ENCODE peak calls at places on chromosomes 4 and X, in four cellular contexts. One of them, this sample, is unnamed.

GRCh38 chrX:51461053-51462050 is 35.0 kb downstream of the NUDT11 start:
- DNase-seq in transverse colon: no peak
- DNase-seq in endothelial cell of umbilical vein: peak
- DNase-seq in stomach: no peak
- DNase-seq in this sample: no peak

GRCh38 chr4:145882594-145882993 is 56.0 kb downstream of the ZNF827 start:
- DNase-seq in transverse colon: no peak
- DNase-seq in stomach: no peak
- DNase-seq in endothelial cell of umbilical vein: no peak
- DNase-seq in this sample: no peak

GRCh38 chrX:82742351-82742750 is 765.7 kb upstream of the POU3F4 start:
- DNase-seq in endothelial cell of umbilical vein: no peak
- DNase-seq in transverse colon: no peak
- DNase-seq in stomach: no peak
- DNase-seq in this sample: no peak

GRCh38 chr4:184722798-184723197 is 11.1 kb downstream of the CENPU start:
- DNase-seq in endothelial cell of umbilical vein: no peak
- DNase-seq in transverse colon: peak
- DNase-seq in stomach: no peak
- DNase-seq in this sample: no peak

GRCh38 chrX:67700607-67701006 is 156.8 kb downstream of the AR start:
- DNase-seq in endothelial cell of umbilical vein: no peak
- DNase-seq in stomach: no peak
- DNase-seq in transverse colon: no peak
- DNase-seq in this sample: no peak

GRCh38 chr4:109256847-109257246 is 45.6 kb downstream of the COL25A1 start:
- DNase-seq in endothelial cell of umbilical vein: no peak
- DNase-seq in transverse colon: no peak
- DNase-seq in stomach: no peak
- DNase-seq in this sample: no peak

GRCh38 chr4:26356067-26356466 is 35.3 kb downstream of the RBPJ start:
- DNase-seq in stomach: no peak
- DNase-seq in endothelial cell of umbilical vein: no peak
- DNase-seq in transverse colon: no peak
- DNase-seq in this sample: no peak

GRCh38 chrX:40202456-40202855 is 104.7 kb upstream of the BCOR start:
- DNase-seq in endothelial cell of umbilical vein: no peak
- DNase-seq in stomach: no peak
- DNase-seq in transverse colon: peak
- DNase-seq in this sample: no peak

GRCh38 chr4:156223985-156224384 is 270.3 kb upstream of the CTSO start:
- DNase-seq in transverse colon: no peak
- DNase-seq in stomach: no peak
- DNase-seq in endothelial cell of umbilical vein: no peak
- DNase-seq in this sample: no peak

GRCh38 chr4:120843840-120844527 is 78.5 kb downstream of the PRDM5 start:
- DNase-seq in endothelial cell of umbilical vein: no peak
- DNase-seq in stomach: no peak
- DNase-seq in transverse colon: peak
- DNase-seq in this sample: no peak

GRCh38 chrX:108299101-108299591 is 139.1 kb downstream of the COL4A6 start:
- DNase-seq in endothelial cell of umbilical vein: peak
- DNase-seq in transverse colon: no peak
- DNase-seq in stomach: no peak
- DNase-seq in this sample: no peak

GRCh38 chr4:19539192-19539591 is 712.5 kb upstream of the SLIT2 start:
- DNase-seq in stomach: no peak
- DNase-seq in endothelial cell of umbilical vein: no peak
- DNase-seq in transverse colon: no peak
- DNase-seq in this sample: no peak

GRCh38 chr4:169345207-169345788 is 74.5 kb upstream of the SH3RF1 start:
- DNase-seq in endothelial cell of umbilical vein: peak
- DNase-seq in transverse colon: no peak
- DNase-seq in stomach: no peak
- DNase-seq in this sample: no peak

GRCh38 chr4:93827272-93827947 is 1.1 kb upstream of the ATOH1 start:
- DNase-seq in transverse colon: peak
- DNase-seq in stomach: no peak
- DNase-seq in endothelial cell of umbilical vein: no peak
- DNase-seq in this sample: no peak

GRCh38 chrX:36867143-36867542 is 141.0 kb upstream of the FAM47C start:
- DNase-seq in stomach: no peak
- DNase-seq in transverse colon: no peak
- DNase-seq in endothelial cell of umbilical vein: peak
- DNase-seq in this sample: no peak

GRCh38 chrX:16476009-16476408 is 173.9 kb upstream of the S100G start:
- DNase-seq in transverse colon: no peak
- DNase-seq in endothelial cell of umbilical vein: no peak
- DNase-seq in stomach: no peak
- DNase-seq in this sample: no peak

GRCh38 chr4:175273995-175274753 is 356.0 kb downstream of the ADAM29 start:
- DNase-seq in endothelial cell of umbilical vein: no peak
- DNase-seq in stomach: no peak
- DNase-seq in transverse colon: no peak
- DNase-seq in this sample: no peak

GRCh38 chr4:140776551-140776950 is 20.4 kb upstream of the TBC1D9 start:
- DNase-seq in endothelial cell of umbilical vein: no peak
- DNase-seq in stomach: no peak
- DNase-seq in transverse colon: no peak
- DNase-seq in this sample: no peak

GRCh38 chr4:102501635-102502382 is 650 bp downstream of the NFKB1 start:
- DNase-seq in stomach: peak
- DNase-seq in transverse colon: peak
- DNase-seq in endothelial cell of umbilical vein: peak
- DNase-seq in this sample: peak

GRCh38 chrX:15107367-15107988 is 162.4 kb downstream of the ASB9 start:
- DNase-seq in transverse colon: no peak
- DNase-seq in stomach: no peak
- DNase-seq in endothelial cell of umbilical vein: no peak
- DNase-seq in this sample: no peak

GRCh38 chr4:137998666-137999429 is 243.3 kb downstream of the SLC7A11 start:
- DNase-seq in stomach: no peak
- DNase-seq in transverse colon: no peak
- DNase-seq in endothelial cell of umbilical vein: no peak
- DNase-seq in this sample: no peak

GRCh38 chrX:104324871-104325585 is 70.3 kb upstream of the ESX1 start:
- DNase-seq in endothelial cell of umbilical vein: peak
- DNase-seq in transverse colon: no peak
- DNase-seq in stomach: no peak
- DNase-seq in this sample: no peak

GRCh38 chr4:141081921-141082381 is 51.3 kb downstream of the RNF150 start:
- DNase-seq in stomach: no peak
- DNase-seq in endothelial cell of umbilical vein: no peak
- DNase-seq in transverse colon: no peak
- DNase-seq in this sample: no peak

GRCh38 chr4:82360298-82361177 is 13.3 kb downstream of the HNRNPD start:
- DNase-seq in endothelial cell of umbilical vein: peak
- DNase-seq in transverse colon: no peak
- DNase-seq in stomach: no peak
- DNase-seq in this sample: no peak

GRCh38 chr4:110518889-110519490 is 43.0 kb downstream of the ENPEP start:
- DNase-seq in endothelial cell of umbilical vein: peak
- DNase-seq in transverse colon: peak
- DNase-seq in stomach: no peak
- DNase-seq in this sample: no peak

GRCh38 chrX:103175944-103176753 is 38.8 kb upstream of the BEX4 start:
- DNase-seq in endothelial cell of umbilical vein: peak
- DNase-seq in stomach: peak
- DNase-seq in transverse colon: peak
- DNase-seq in this sample: peak

GRCh38 chr4:91837608-91838029 is 466.1 kb upstream of the GRID2 start:
- DNase-seq in transverse colon: no peak
- DNase-seq in endothelial cell of umbilical vein: no peak
- DNase-seq in stomach: no peak
- DNase-seq in this sample: no peak

GRCh38 chr4:113026556-113026955 is 22.9 kb upstream of the ANK2 start:
- DNase-seq in endothelial cell of umbilical vein: no peak
- DNase-seq in transverse colon: no peak
- DNase-seq in stomach: no peak
- DNase-seq in this sample: no peak

GRCh38 chr4:15375707-15376106 is 52.1 kb upstream of the C1QTNF7 start:
- DNase-seq in stomach: no peak
- DNase-seq in endothelial cell of umbilical vein: no peak
- DNase-seq in transverse colon: no peak
- DNase-seq in this sample: no peak

GRCh38 chrX:11376163-11376562 is 83.0 kb downstream of the AMELX start:
- DNase-seq in transverse colon: no peak
- DNase-seq in stomach: no peak
- DNase-seq in endothelial cell of umbilical vein: no peak
- DNase-seq in this sample: no peak

GRCh38 chrX:11382935-11383334 is 89.7 kb downstream of the AMELX start:
- DNase-seq in stomach: no peak
- DNase-seq in endothelial cell of umbilical vein: no peak
- DNase-seq in transverse colon: no peak
- DNase-seq in this sample: no peak

GRCh38 chrX:11375614-11376119 is 82.5 kb downstream of the AMELX start:
- DNase-seq in stomach: no peak
- DNase-seq in endothelial cell of umbilical vein: peak
- DNase-seq in transverse colon: no peak
- DNase-seq in this sample: no peak

GRCh38 chrX:11381464-11381863 is 88.3 kb downstream of the AMELX start:
- DNase-seq in endothelial cell of umbilical vein: peak
- DNase-seq in transverse colon: peak
- DNase-seq in stomach: no peak
- DNase-seq in this sample: no peak

DNA sequence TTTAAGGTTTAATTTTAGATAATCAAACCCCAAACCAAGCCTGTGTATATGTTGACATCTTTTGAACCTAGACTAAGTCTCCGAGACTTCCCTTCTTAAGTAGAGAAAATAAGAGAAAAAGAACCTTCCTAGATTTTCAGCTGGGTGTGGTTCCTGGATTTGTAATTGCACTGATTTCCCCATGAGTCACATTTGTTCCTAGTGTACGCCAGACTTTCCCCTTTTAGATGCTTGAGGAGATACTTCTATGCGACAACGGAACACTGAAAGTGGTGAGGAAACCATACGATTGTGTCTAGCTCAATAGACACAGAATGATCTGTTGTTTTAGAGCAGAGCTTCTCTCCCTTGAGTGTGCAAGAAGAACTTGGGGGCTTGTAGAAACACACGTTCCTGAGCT is 87.0 kb downstream of the AMELX start:
- DNase-seq in transverse colon: no peak
- DNase-seq in stomach: no peak
- DNase-seq in endothelial cell of umbilical vein: peak
- DNase-seq in this sample: no peak
- TF ChIP-seq POLR2AphosphoS5 in transverse colon: no peak
- TF ChIP-seq POLR2AphosphoS5 in stomach: no peak
- TF ChIP-seq POLR2AphosphoS5 in endothelial cell of umbilical vein: no peak
- TF ChIP-seq POLR2AphosphoS5 in this sample: no peak

GRCh38 chrX:48761674-48762471 is at the start of gene GLOD5:
- DNase-seq in stomach: peak
- DNase-seq in endothelial cell of umbilical vein: no peak
- DNase-seq in transverse colon: peak
- DNase-seq in this sample: peak
- TF ChIP-seq POLR2AphosphoS5 in stomach: no peak
- TF ChIP-seq POLR2AphosphoS5 in endothelial cell of umbilical vein: no peak
- TF ChIP-seq POLR2AphosphoS5 in transverse colon: no peak
- TF ChIP-seq POLR2AphosphoS5 in this sample: no peak

DNA sequence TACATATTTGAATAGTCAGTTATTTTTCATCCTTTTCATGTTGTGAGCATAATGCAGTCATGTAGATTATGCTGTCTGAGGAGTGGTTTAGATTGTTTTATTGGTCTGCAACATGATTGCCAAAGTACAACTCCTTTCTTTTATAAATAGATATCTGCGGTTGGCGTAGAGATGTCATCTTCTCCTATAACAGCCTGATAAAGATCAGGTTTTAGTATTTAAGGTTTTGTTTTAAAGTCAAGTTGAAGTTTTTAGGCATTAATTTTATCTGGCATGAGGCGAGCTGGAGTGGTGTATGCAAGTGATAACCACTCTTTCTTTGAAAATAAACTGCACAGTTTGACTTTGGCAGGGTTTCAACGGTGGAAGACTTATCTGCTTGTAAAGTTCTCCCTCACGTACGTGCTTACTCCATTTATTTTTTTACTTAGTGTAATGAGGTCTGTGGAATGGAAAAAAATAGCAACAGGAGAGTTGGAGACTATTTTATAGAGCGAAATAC is 126.3 kb downstream of the FBXO8 start:
- DNase-seq in endothelial cell of umbilical vein: no peak
- DNase-seq in stomach: no peak
- DNase-seq in transverse colon: no peak
- DNase-seq in this sample: no peak
- TF ChIP-seq POLR2AphosphoS5 in endothelial cell of umbilical vein: no peak
- TF ChIP-seq POLR2AphosphoS5 in stomach: no peak
- TF ChIP-seq POLR2AphosphoS5 in transverse colon: no peak
- TF ChIP-seq POLR2AphosphoS5 in this sample: no peak

DNA sequence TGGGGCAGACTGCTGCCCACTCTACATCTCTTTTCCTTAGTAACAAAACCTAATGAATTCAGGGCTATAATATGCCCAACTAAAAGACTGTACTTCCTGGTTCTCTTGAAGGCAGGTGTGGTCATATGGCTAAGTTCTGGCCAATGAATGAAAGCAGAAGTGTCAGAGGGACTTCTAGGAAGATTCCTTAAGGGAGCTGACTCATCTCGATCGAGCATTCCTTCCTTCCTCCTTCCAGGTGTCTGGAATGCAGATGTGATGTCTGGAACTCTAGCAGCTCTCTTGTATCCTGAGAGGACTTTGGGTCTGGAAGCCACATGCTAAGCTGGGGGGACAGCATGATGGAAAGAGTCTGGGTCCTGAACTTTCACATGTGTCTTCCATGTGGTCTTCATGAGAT is 116.2 kb upstream of the STX18 start:
- DNase-seq in transverse colon: no peak
- DNase-seq in endothelial cell of umbilical vein: no peak
- DNase-seq in stomach: no peak
- DNase-seq in this sample: no peak
- TF ChIP-seq POLR2AphosphoS5 in transverse colon: no peak
- TF ChIP-seq POLR2AphosphoS5 in endothelial cell of umbilical vein: no peak
- TF ChIP-seq POLR2AphosphoS5 in stomach: no peak
- TF ChIP-seq POLR2AphosphoS5 in this sample: no peak

GRCh38 chr4:108114503-108114902 is 54.2 kb downstream of the LEF1 start:
- DNase-seq in stomach: no peak
- DNase-seq in endothelial cell of umbilical vein: no peak
- DNase-seq in transverse colon: no peak
- DNase-seq in this sample: no peak
- TF ChIP-seq POLR2AphosphoS5 in stomach: no peak
- TF ChIP-seq POLR2AphosphoS5 in endothelial cell of umbilical vein: no peak
- TF ChIP-seq POLR2AphosphoS5 in transverse colon: no peak
- TF ChIP-seq POLR2AphosphoS5 in this sample: no peak

DNA sequence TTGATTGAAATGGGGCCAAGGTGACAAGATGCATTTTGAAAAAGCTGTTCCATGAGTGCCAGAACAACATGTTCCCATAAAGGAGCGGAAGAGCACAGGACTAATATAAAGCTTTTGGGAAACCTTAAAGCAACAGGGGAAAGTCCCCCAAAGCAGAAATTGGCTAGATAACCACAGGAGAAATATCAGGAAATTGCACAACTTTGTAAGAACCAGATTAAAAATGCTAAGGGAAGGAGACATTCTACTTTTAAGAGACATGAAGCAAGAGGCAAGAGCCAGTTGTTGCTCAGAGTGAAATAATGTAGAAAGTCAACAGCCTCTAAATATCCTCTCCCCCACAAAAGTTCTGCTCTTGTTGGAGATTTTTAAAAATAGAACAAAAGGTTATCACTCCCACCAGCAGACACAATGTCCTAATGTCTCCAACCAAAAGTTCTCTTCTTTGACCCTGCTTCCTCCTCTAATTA is 85.2 kb upstream of the LNX1 start:
- DNase-seq in endothelial cell of umbilical vein: no peak
- DNase-seq in stomach: no peak
- DNase-seq in transverse colon: no peak
- DNase-seq in this sample: no peak
- TF ChIP-seq POLR2AphosphoS5 in endothelial cell of umbilical vein: no peak
- TF ChIP-seq POLR2AphosphoS5 in stomach: peak
- TF ChIP-seq POLR2AphosphoS5 in transverse colon: peak
- TF ChIP-seq POLR2AphosphoS5 in this sample: no peak